ENCODE peak calls at places on chromosomes 6 and 20, in ten cellular contexts. G is GM12865, O is Panc1, A is omental fat pad, X is MM.1S, W is H1, U is B cell, Z is progenitor cell of endocrine pancreas, I is adrenal gland, J is AG04450. R is an unnamed sample.

GRCh38 chr6:16276991-16277981 is 38.9 kb downstream of the GMPR start:
- DNase-seq in G (peak), O (peak), A (no peak), X (peak), W (peak), U (no peak), Z (peak), I (peak), J (peak), R (no peak)

GRCh38 chr20:55160022-55160421 is 684.6 kb downstream of the DOK5 start:
- DNase-seq in G (no peak), O (no peak), A (no peak), X (no peak), W (no peak), U (no peak), Z (no peak), I (no peak), J (no peak), R (no peak)

GRCh38 chr6:15207923-15208322 is 37.9 kb upstream of the JARID2 start:
- DNase-seq in G (no peak), O (no peak), A (no peak), X (no peak), W (peak), U (no peak), Z (no peak), I (no peak), J (no peak), R (no peak)

GRCh38 chr6:70474751-70475150 is 61.4 kb downstream of the FAM135A start:
- DNase-seq in G (no peak), O (no peak), A (no peak), X (no peak), W (no peak), U (no peak), Z (no peak), I (no peak), J (no peak), R (no peak)

GRCh38 chr6:132445201-132445951 is 44.1 kb upstream of the MOXD1 start:
- DNase-seq in G (no peak), O (no peak), A (no peak), X (no peak), W (no peak), U (no peak), Z (no peak), I (no peak), J (peak), R (no peak)

GRCh38 chr6:112501705-112502104 is 154.6 kb downstream of the RFPL4B start:
- DNase-seq in G (no peak), O (no peak), A (no peak), X (no peak), W (no peak), U (no peak), Z (no peak), I (peak), J (peak), R (no peak)

GRCh38 chr6:7818480-7819165 is 92.0 kb downstream of the TXNDC5 start:
- DNase-seq in G (no peak), O (no peak), A (no peak), X (no peak), W (no peak), U (no peak), Z (no peak), I (no peak), J (no peak), R (no peak)

GRCh38 chr6:159908535-159908934 is 17.7 kb downstream of the MAS1 start:
- DNase-seq in G (no peak), O (no peak), A (no peak), X (no peak), W (no peak), U (no peak), Z (no peak), I (no peak), J (no peak), R (no peak)

GRCh38 chr6:105485456-105485855 is 82.6 kb upstream of the PREP start:
- DNase-seq in G (peak), O (no peak), A (no peak), X (peak), W (no peak), U (peak), Z (no peak), I (no peak), J (no peak), R (no peak)

GRCh38 chr6:14633453-14633852 is 515.9 kb downstream of the CD83 start:
- DNase-seq in G (no peak), O (no peak), A (no peak), X (no peak), W (no peak), U (no peak), Z (no peak), I (no peak), J (no peak), R (no peak)

GRCh38 chr6:91506509-91506908 is 919.6 kb upstream of the MAP3K7 start:
- DNase-seq in G (no peak), O (no peak), A (no peak), X (no peak), W (no peak), U (no peak), Z (no peak), I (no peak), J (no peak), R (no peak)

GRCh38 chr20:56875803-56876202 is 246.7 kb downstream of the TFAP2C start:
- DNase-seq in G (no peak), O (no peak), A (no peak), X (no peak), W (no peak), U (no peak), Z (no peak), I (no peak), J (no peak), R (no peak)

GRCh38 chr20:59412896-59413295 is 112.5 kb downstream of the EDN3 start:
- DNase-seq in G (no peak), O (no peak), A (no peak), X (no peak), W (peak), U (no peak), Z (no peak), I (no peak), J (no peak), R (no peak)

GRCh38 chr6:170049641-170050491 is 241.0 kb downstream of the DLL1 start:
- DNase-seq in G (no peak), O (no peak), A (peak), X (no peak), W (no peak), U (no peak), Z (no peak), I (peak), J (peak), R (peak)

GRCh38 chr6:118908441-118908840 is 14.5 kb downstream of the ASF1A start:
- DNase-seq in G (no peak), O (no peak), A (no peak), X (no peak), W (no peak), U (no peak), Z (no peak), I (no peak), J (no peak), R (no peak)

DNA sequence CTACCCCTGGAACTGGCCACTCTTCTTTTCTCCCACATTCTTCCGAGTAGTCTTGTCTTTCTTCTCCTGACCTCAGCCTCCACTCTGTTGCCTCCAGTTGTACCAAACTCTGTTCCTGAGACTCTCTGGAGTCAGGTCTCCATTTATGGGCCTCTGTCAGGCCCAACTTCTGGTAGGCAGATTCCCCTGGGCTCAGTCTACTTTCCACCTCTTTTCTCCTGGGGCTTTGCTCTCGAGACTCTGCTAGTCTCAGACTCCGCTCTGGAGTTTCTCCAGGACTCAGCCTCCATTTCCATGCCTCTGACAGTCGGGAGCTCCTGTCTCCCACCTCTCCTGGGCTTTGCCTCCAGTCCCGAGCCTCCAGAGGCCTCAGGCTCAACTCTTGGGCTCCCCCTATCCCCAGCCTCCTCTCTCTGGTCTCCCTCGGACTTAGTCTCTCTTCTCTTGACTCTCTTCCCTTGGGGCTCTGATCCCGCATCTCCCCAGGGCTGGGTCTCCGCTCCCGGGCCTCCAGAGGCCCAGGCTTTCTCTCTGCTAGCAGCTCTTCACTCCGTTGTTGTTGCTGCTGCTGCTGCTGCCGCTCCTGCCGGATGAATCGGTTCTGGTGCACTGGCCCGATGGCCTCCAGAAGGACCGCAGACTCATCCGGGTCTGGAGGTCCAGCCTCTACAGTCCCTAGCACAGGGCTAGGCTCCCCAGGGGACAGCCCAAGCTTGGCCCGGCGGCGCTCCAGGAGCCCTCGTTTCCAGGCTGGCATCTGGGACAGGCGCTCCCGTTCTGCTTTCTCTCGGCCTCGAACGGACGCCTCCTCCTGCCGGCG is 1.1 kb downstream of the PPP1R18 start:
- DNase-seq in G (peak), O (no peak), A (no peak), X (peak), W (no peak), U (peak), Z (no peak), I (no peak), J (no peak), R (no peak)
- TF ChIP-seq CTCF in G (peak), O (peak), A (no peak), X (peak), W (no peak), U (no peak), Z (no peak), I (no peak), J (peak), R (no peak)

GRCh38 chr6:3162565-3163247 is 5.4 kb upstream of the TUBB2A start:
- DNase-seq in G (peak), O (no peak), A (no peak), X (peak), W (peak), U (peak), Z (peak), I (peak), J (no peak), R (peak)
- TF ChIP-seq CTCF in G (no peak), O (no peak), A (no peak), X (no peak), W (no peak), U (no peak), Z (peak), I (no peak), J (peak), R (no peak)

GRCh38 chr6:166774770-166775169 is 147.7 kb upstream of the RPS6KA2 start:
- DNase-seq in G (no peak), O (no peak), A (no peak), X (no peak), W (peak), U (no peak), Z (no peak), I (no peak), J (no peak), R (no peak)

GRCh38 chr6:166770216-166771116 is 143.4 kb upstream of the RPS6KA2 start:
- DNase-seq in G (no peak), O (no peak), A (no peak), X (no peak), W (peak), U (no peak), Z (no peak), I (no peak), J (no peak), R (peak)

GRCh38 chr6:166774292-166774691 is 147.2 kb upstream of the RPS6KA2 start:
- DNase-seq in G (no peak), O (no peak), A (no peak), X (no peak), W (peak), U (no peak), Z (no peak), I (no peak), J (no peak), R (no peak)

GRCh38 chr6:166771701-166772100 is 144.7 kb upstream of the RPS6KA2 start:
- DNase-seq in G (no peak), O (no peak), A (no peak), X (no peak), W (peak), U (no peak), Z (no peak), I (no peak), J (no peak), R (no peak)

GRCh38 chr6:166772518-166772917 is 145.5 kb upstream of the RPS6KA2 start:
- DNase-seq in G (no peak), O (no peak), A (no peak), X (no peak), W (peak), U (no peak), Z (no peak), I (no peak), J (no peak), R (peak)
- TF ChIP-seq CTCF in G (no peak), O (peak), A (no peak), X (no peak), W (peak), U (no peak), Z (peak), I (no peak), J (peak), R (no peak)

GRCh38 chr20:12965212-12965879 is 43.4 kb upstream of the SPTLC3 start:
- DNase-seq in G (no peak), O (no peak), A (no peak), X (no peak), W (no peak), U (no peak), Z (no peak), I (no peak), J (no peak), R (no peak)

GRCh38 chr20:12968472-12968871 is 40.3 kb upstream of the SPTLC3 start:
- DNase-seq in G (peak), O (no peak), A (no peak), X (peak), W (no peak), U (no peak), Z (no peak), I (no peak), J (no peak), R (no peak)

GRCh38 chr20:12965880-12966270 is 42.9 kb upstream of the SPTLC3 start:
- DNase-seq in G (no peak), O (no peak), A (no peak), X (no peak), W (no peak), U (no peak), Z (no peak), I (no peak), J (no peak), R (no peak)

GRCh38 chr20:12967932-12968331 is 40.8 kb upstream of the SPTLC3 start:
- DNase-seq in G (no peak), O (no peak), A (no peak), X (no peak), W (no peak), U (no peak), Z (no peak), I (no peak), J (no peak), R (no peak)

DNA sequence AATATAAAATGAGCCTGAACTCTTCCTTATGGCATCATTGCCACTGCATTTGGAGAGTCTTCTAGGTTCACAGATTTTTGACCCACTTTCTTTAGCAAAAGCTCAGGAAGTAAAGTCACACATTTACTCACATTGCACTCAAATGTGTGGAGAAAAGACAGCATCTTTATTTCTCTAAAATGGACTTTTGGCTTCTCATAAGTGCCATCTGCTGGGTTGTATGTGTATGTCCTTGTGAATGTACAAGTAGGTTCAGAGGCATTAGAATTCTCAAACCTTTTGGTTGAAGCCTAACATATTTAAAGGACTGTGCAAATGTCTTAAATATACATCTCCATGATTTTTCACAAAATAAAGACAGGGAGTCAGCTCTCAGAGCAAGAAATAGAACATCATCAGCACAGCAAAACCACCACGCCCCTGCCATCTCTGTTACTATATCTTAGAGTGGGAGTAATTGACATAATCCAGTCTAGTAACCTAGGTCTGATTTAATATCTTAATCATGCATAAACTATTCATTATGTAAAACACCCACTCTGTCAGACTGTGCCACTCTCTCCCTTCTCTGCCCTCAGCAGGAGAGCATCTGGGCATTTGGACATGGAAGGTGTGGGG is 42.2 kb upstream of the SPTLC3 start:
- DNase-seq in G (no peak), O (no peak), A (no peak), X (peak), W (no peak), U (no peak), Z (no peak), I (no peak), J (peak), R (no peak)
- TF ChIP-seq CTCF in G (no peak), O (peak), A (no peak), X (peak), W (no peak), U (no peak), Z (peak), I (no peak), J (peak), R (peak)

DNA sequence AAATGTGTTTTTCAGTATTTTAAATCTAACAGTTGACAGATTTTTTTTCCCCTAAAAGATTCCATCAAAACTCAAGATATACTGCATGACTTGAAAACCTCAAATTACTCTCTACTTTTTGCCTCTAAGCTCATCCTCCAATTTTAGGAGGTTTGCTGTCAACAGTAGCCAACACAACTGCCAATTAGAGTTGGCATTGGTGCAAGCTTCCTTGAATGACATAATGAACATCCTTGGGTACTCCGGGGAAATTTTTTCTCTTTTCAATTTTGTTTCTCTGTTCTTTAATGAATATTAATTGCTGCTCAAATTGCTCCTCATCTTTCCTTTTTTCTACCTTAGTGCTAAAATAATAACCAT is 34.4 kb downstream of the SLC22A23 start:
- DNase-seq in G (no peak), O (no peak), A (no peak), X (no peak), W (no peak), U (no peak), Z (no peak), I (no peak), J (no peak), R (no peak)
- TF ChIP-seq CTCF in G (no peak), O (no peak), A (no peak), X (no peak), W (no peak), U (no peak), Z (no peak), I (no peak), J (no peak), R (no peak)